ENCODE peak calls at places on chromosomes 6 and 20, in eight cellular contexts. L is activated CD4-positive, alpha-beta T cell treated with anti-CD3 and anti-CD28 coated beads, Interleukin-2, amount 50 U/mL, for 48 hours; Q is osteocyte; N is adipocyte; K is endothelial cell; O is T-helper 2 cell; Y is COR-L47; S is cerebellum. H is an unnamed sample.
A peak's percentile ranks its signal among the peaks of the same experiment; 100 is the strongest.

GRCh38 chr6:31493875-31494694 is 3.9 kb upstream of the MICB start:
- DNase-seq in L (peak; percentile 89), Q (peak; percentile 95), N (peak; percentile 95), K (peak; percentile 78), O (peak; percentile 75), Y (peak; percentile 50), S (peak; percentile 60), H (peak; percentile 78)

GRCh38 chr6:39037707-39038106 is 10.9 kb upstream of the GLP1R start:
- DNase-seq in L (no peak), Q (no peak), N (no peak), K (no peak), O (no peak), Y (no peak), S (no peak), H (no peak)

GRCh38 chr20:24838551-24839530 is 110.2 kb upstream of the CST7 start:
- DNase-seq in L (no peak), Q (peak; percentile 69), N (peak; percentile 46), K (no peak), O (no peak), Y (no peak), S (peak; percentile 8), H (no peak)

GRCh38 chr6:35728663-35729348 is 8.0 kb upstream of the ARMC12 start:
- DNase-seq in L (peak; percentile 44), Q (no peak), N (no peak), K (no peak), O (no peak), Y (no peak), S (no peak), H (peak; percentile 82)

GRCh38 chr6:82419088-82419720 is 55.6 kb downstream of the TPBG start:
- DNase-seq in L (no peak), Q (no peak), N (no peak), K (no peak), O (no peak), Y (no peak), S (no peak), H (no peak)

GRCh38 chr6:98657764-98658163 is 176.6 kb upstream of the POU3F2 start:
- DNase-seq in L (peak; percentile 7), Q (no peak), N (peak; percentile 53), K (peak; percentile 59), O (no peak), Y (no peak), S (no peak), H (no peak)

GRCh38 chr6:32151885-32152311 is at the start of gene PRRT1:
- DNase-seq in L (no peak), Q (no peak), N (peak; percentile 44), K (no peak), O (no peak), Y (no peak), S (peak; percentile 78), H (no peak)

GRCh38 chr6:32796848-32797776 is 19.7 kb downstream of the HLA-DOB start:
- DNase-seq in L (peak; percentile 86), Q (no peak), N (peak; percentile 85), K (peak; percentile 73), O (peak; percentile 71), Y (peak; percentile 21), S (peak; percentile 43), H (peak; percentile 76)

GRCh38 chr20:6489361-6490154 is 277.9 kb upstream of the BMP2 start:
- DNase-seq in L (no peak), Q (no peak), N (no peak), K (no peak), O (no peak), Y (no peak), S (no peak), H (peak; percentile 30)

GRCh38 chr6:121810346-121811032 is 375.0 kb downstream of the GJA1 start:
- DNase-seq in L (no peak), Q (no peak), N (no peak), K (no peak), O (no peak), Y (no peak), S (no peak), H (no peak)

GRCh38 chr20:21708738-21709534 is 3.5 kb downstream of the PAX1 start:
- DNase-seq in L (no peak), Q (no peak), N (no peak), K (no peak), O (no peak), Y (no peak), S (no peak), H (no peak)

GRCh38 chr6:134911532-134911931 is 38.4 kb downstream of the ALDH8A1 start:
- DNase-seq in L (no peak), Q (no peak), N (peak; percentile 54), K (no peak), O (no peak), Y (no peak), S (no peak), H (no peak)

GRCh38 chr6:144127097-144127496 is 23.2 kb upstream of the STX11 start:
- DNase-seq in L (no peak), Q (no peak), N (no peak), K (no peak), O (no peak), Y (no peak), S (no peak), H (no peak)

GRCh38 chr20:13009682-13010406 is 1.1 kb downstream of the SPTLC3 start:
- DNase-seq in L (no peak), Q (no peak), N (peak; percentile 88), K (no peak), O (no peak), Y (no peak), S (no peak), H (peak; percentile 38)

GRCh38 chr6:127566119-127566518 is 10.9 kb upstream of the C6orf58 start:
- DNase-seq in L (no peak), Q (no peak), N (no peak), K (no peak), O (no peak), Y (no peak), S (no peak), H (no peak)

GRCh38 chr6:4496284-4496683 is 279.9 kb upstream of the CDYL start:
- DNase-seq in L (no peak), Q (no peak), N (no peak), K (no peak), O (no peak), Y (no peak), S (no peak), H (no peak)

GRCh38 chr20:58196402-58197184 is 31.9 kb downstream of the ANKRD60 start:
- DNase-seq in L (no peak), Q (no peak), N (no peak), K (no peak), O (no peak), Y (no peak), S (no peak), H (no peak)

GRCh38 chr20:19642861-19643260 is 115.2 kb upstream of the RIN2 start:
- DNase-seq in L (no peak), Q (no peak), N (no peak), K (no peak), O (no peak), Y (no peak), S (no peak), H (no peak)

GRCh38 chr6:42960243-42961019 is at the start of gene GNMT:
- DNase-seq in L (no peak), Q (no peak), N (peak; percentile 32), K (peak; percentile 43), O (peak; percentile 10), Y (peak; percentile 64), S (peak; percentile 64), H (peak; percentile 84)

GRCh38 chr6:154721460-154721859 is 11.8 kb upstream of the SCAF8 start:
- DNase-seq in L (no peak), Q (no peak), N (peak; percentile 67), K (no peak), O (no peak), Y (no peak), S (no peak), H (no peak)

H was measured in lung.